ENCODE peak calls at places on chromosomes 13 and 19, in nine cellular contexts. U is tibial nerve, H is Peyer's patch, S is H1, F is esophagus squamous epithelium, R is sigmoid colon, B is right atrium auricular region, G is IMR-90, J is heart right ventricle. E is an unnamed sample. For H3K36me3, the result is how much of the 10 kb centered on the place peaks cover.

GRCh38 chr19:737591-738093 is 13.3 kb upstream of the MISP start:
- DNase-seq in U (no peak), H (peak), S (peak), F (no peak), R (peak), B (no peak), G (peak), J (peak), E (peak)

GRCh38 chr19:51136891-51137551 is 5.1 kb upstream of the SIGLEC7 start:
- DNase-seq in U (no peak), H (no peak), S (no peak), F (no peak), R (peak), B (no peak), G (no peak), J (no peak), E (no peak)

GRCh38 chr13:81017525-81018152 is 676.7 kb upstream of the SPRY2 start:
- DNase-seq in U (no peak), H (no peak), S (no peak), F (no peak), R (no peak), B (no peak), G (peak), J (no peak), E (no peak)

GRCh38 chr19:45745606-45746005 is 12.4 kb downstream of the MEIOSIN start:
- DNase-seq in U (no peak), H (no peak), S (no peak), F (no peak), R (no peak), B (no peak), G (no peak), J (no peak), E (no peak)

GRCh38 chr13:47859129-47859528 is 141.9 kb downstream of the SUCLA2 start:
- DNase-seq in U (no peak), H (no peak), S (no peak), F (no peak), R (no peak), B (no peak), G (no peak), J (no peak), E (no peak)

GRCh38 chr13:29993716-29994488 is 143.5 kb upstream of the UBL3 start:
- DNase-seq in U (no peak), H (no peak), S (no peak), F (no peak), R (no peak), B (no peak), G (peak), J (no peak), E (no peak)

GRCh38 chr13:80465321-80465720 is 124.4 kb upstream of the SPRY2 start:
- DNase-seq in U (no peak), H (no peak), S (no peak), F (no peak), R (no peak), B (no peak), G (no peak), J (no peak), E (no peak)

GRCh38 chr19:45171211-45171623 is 6.8 kb downstream of the TRAPPC6A start:
- DNase-seq in U (no peak), H (no peak), S (no peak), F (no peak), R (no peak), B (no peak), G (no peak), J (no peak), E (no peak)

GRCh38 chr13:45138282-45138681 is 18.0 kb downstream of the GTF2F2 start:
- DNase-seq in U (no peak), H (no peak), S (no peak), F (no peak), R (no peak), B (no peak), G (no peak), J (no peak), E (no peak)

GRCh38 chr19:42335374-42335936 is 10.0 kb downstream of the MEGF8 start:
- DNase-seq in U (no peak), H (no peak), S (no peak), F (no peak), R (no peak), B (no peak), G (no peak), J (no peak), E (no peak)

DNA sequence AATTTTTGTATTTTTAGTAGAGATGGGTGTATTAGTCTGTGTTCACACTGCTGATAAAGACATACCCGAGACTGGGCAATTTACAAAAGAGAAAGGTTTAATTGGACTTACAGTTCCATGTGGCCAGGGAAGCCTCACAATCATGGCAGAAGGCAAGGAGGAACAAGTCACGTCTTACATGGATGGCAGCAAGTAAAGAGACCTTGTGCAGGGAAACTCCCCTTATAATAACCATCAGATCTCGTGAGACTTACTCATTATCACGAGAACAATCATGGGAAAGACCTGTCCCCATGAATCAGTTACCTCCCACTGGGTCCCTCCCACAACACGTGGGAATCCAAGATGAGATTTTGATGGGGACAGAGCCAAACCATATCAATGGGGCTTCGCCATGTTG is 14.6 kb downstream of the ZNF333 start:
- DNase-seq in U (no peak), H (no peak), S (no peak), F (no peak), R (no peak), B (no peak), G (no peak), J (no peak), E (no peak)
- H3K36me3 ChIP-seq in U (under half), H (under half), S (under half), F (under half), R (half or more), B (half or more), G (half or more), J (half or more), E (under half)

GRCh38 chr19:4065430-4066175 is 1.1 kb downstream of the ZBTB7A start:
- DNase-seq in U (peak), H (peak), S (peak), F (peak), R (peak), B (peak), G (peak), J (peak), E (peak)

GRCh38 chr19:4063369-4064072 is 3.2 kb downstream of the ZBTB7A start:
- DNase-seq in U (no peak), H (peak), S (no peak), F (no peak), R (no peak), B (no peak), G (no peak), J (no peak), E (no peak)

GRCh38 chr19:4064551-4065260 is 2.0 kb downstream of the ZBTB7A start:
- DNase-seq in U (no peak), H (peak), S (no peak), F (no peak), R (peak), B (no peak), G (no peak), J (peak), E (no peak)

GRCh38 chr19:4062576-4063368 is 3.9 kb downstream of the ZBTB7A start:
- DNase-seq in U (no peak), H (no peak), S (no peak), F (no peak), R (no peak), B (no peak), G (no peak), J (no peak), E (no peak)

DNA sequence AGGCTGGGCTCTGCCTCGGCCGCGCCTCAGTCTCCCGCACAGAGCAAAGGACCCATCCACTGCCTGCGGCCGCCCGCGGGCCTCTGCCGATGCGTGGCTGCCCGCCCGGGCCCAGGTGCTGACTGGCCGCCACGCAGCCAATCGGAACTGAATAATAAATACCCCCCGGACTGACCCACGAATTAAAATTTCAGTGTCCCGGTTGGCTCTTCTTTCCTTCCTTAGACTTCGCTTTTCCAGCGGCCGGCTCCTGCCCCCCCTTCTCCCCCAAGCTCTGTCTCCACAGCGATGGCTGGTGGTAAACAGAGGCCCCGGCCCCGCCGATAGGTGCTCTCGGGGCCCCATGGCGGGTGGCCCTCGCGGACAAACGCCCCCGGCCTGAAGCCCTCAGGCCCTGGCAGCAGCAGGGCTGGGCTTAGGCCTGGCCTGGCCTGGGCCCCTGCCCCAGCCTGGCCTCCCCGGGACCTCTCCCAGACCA is 2.6 kb downstream of the ZBTB7A start:
- DNase-seq in U (no peak), H (no peak), S (no peak), F (no peak), R (peak), B (no peak), G (peak), J (peak), E (no peak)
- H3K27ac ChIP-seq in U (peak), H (peak), S (no peak), F (peak), R (peak), B (peak), G (peak), J (peak), E (peak)

GRCh38 chr13:105144020-105144419 is 1391.4 kb downstream of the EFNB2 start:
- DNase-seq in U (no peak), H (no peak), S (no peak), F (no peak), R (no peak), B (no peak), G (no peak), J (no peak), E (no peak)

GRCh38 chr13:105139048-105139379 is 1396.4 kb downstream of the EFNB2 start:
- DNase-seq in U (no peak), H (no peak), S (no peak), F (no peak), R (no peak), B (no peak), G (no peak), J (no peak), E (no peak)

GRCh38 chr13:105142556-105142955 is 1392.9 kb downstream of the EFNB2 start:
- DNase-seq in U (no peak), H (no peak), S (no peak), F (no peak), R (no peak), B (no peak), G (no peak), J (no peak), E (no peak)

GRCh38 chr13:105135852-105136251 is 1399.6 kb downstream of the EFNB2 start:
- DNase-seq in U (no peak), H (no peak), S (no peak), F (no peak), R (no peak), B (no peak), G (no peak), J (no peak), E (no peak)

GRCh38 chr13:105139380-105140285 is 1395.8 kb downstream of the EFNB2 start:
- DNase-seq in U (no peak), H (peak), S (no peak), F (peak), R (peak), B (peak), G (peak), J (peak), E (peak)
- H3K4me3 ChIP-seq in U (no peak), H (peak), S (no peak), F (peak), R (peak), B (no peak), G (peak), J (peak), E (peak)

GRCh38 chr13:69199664-69200063 is 908.0 kb upstream of the ATXN8OS start:
- DNase-seq in U (no peak), H (no peak), S (no peak), F (no peak), R (no peak), B (no peak), G (no peak), J (no peak), E (no peak)

GRCh38 chr13:69198706-69199105 is 908.9 kb upstream of the ATXN8OS start:
- DNase-seq in U (no peak), H (no peak), S (no peak), F (no peak), R (no peak), B (no peak), G (no peak), J (no peak), E (no peak)

DNA sequence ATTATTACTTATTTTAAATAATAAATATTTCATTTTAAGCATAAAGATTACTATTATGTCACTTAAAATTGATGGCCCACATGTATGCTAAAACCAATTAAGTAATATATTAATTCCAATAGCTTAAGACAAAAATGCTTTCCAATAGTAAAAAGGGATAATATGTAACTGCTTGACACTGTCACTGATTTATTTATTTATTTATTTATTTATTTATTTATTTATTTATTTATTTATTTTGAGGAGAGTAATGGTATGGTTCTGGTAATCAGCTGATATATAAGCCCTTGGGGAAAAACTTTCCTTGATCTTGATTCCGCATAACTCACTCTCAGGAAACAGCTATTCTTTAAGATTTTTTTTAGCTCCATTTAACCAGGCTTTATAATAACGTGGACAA is 903.0 kb upstream of the ATXN8OS start:
- DNase-seq in U (no peak), H (no peak), S (no peak), F (no peak), R (no peak), B (no peak), G (no peak), J (no peak), E (no peak)
- H3K36me3 ChIP-seq in U (under half), H (under half), S (under half), F (under half), R (under half), B (under half), G (under half), J (under half), E (under half)

GRCh38 chr13:100837611-100838010 is 163.0 kb upstream of the TMTC4 start:
- DNase-seq in U (no peak), H (no peak), S (no peak), F (no peak), R (no peak), B (no peak), G (no peak), J (no peak), E (no peak)

GRCh38 chr13:100833427-100833826 is 158.8 kb upstream of the TMTC4 start:
- DNase-seq in U (no peak), H (no peak), S (no peak), F (no peak), R (no peak), B (no peak), G (no peak), J (no peak), E (no peak)

GRCh38 chr13:100835695-100836094 is 161.1 kb upstream of the TMTC4 start:
- DNase-seq in U (no peak), H (no peak), S (no peak), F (no peak), R (no peak), B (no peak), G (no peak), J (no peak), E (no peak)

GRCh38 chr13:100842136-100842535 is 167.5 kb upstream of the TMTC4 start:
- DNase-seq in U (no peak), H (no peak), S (no peak), F (no peak), R (no peak), B (no peak), G (no peak), J (no peak), E (no peak)

DNA sequence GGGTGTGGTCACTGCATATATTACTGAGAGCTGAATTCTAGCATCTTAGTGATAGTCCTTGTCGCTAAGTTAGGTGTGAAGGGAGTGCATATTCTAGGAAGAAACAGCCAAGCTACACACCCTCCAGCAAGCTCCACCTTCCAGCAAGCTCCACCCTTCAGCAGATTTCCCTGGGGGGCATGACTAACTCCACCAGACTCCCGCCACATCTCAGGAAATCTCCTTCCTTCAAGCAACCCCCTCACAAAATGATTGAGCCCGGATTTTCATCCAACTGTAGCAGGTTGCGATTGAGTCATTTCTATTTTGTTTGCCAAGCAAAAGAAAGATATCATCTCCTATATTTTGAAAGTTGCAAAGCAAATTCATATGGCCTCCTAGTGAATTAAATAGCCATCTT is 162.1 kb upstream of the TMTC4 start:
- DNase-seq in U (no peak), H (no peak), S (no peak), F (no peak), R (no peak), B (no peak), G (no peak), J (no peak), E (no peak)
- H3K27ac ChIP-seq in U (no peak), H (no peak), S (no peak), F (no peak), R (no peak), B (no peak), G (no peak), J (no peak), E (no peak)

GRCh38 chr19:7159105-7159933 is 89.8 kb downstream of the ZNF557 start:
- DNase-seq in U (no peak), H (no peak), S (no peak), F (no peak), R (peak), B (peak), G (peak), J (peak), E (no peak)
- H3K4me3 ChIP-seq in U (no peak), H (no peak), S (no peak), F (no peak), R (no peak), B (no peak), G (no peak), J (no peak), E (no peak)

DNA sequence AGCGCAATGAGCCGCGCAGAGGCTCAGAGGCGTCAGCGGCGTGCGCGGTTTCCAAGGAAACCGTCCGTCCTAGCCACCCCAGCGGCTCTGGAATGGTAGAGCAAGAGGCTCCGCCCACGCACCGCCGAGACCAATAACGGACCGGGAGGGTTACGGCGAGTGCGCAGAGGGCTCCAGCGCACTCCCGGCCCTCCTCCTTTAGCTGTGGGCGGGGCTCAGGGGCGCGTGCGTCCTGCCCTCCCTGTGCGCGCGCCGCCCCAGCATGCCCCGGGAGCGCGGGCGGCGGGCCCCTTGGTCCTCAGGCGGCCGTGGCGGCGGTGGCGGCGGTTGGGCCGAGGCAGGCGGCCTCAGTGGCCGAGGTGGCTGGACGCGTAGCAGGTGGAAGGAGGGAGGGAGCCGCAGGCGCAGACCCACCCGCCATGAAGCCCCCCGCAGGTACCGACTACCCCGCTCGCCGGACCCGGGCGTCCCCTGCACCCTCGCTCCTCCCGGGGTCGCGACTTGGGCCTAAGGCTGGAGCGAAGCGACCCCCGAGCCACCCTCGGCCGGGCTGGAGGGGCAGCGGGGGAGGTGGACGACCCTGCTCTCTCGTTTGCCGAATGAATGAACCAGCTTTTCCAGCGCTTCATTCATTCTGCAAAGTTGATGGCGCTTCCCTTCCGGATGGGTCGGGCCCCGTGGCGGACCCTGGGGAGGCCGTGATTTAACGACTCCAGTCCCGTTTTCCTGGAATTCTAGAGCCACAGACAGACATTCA is at the start of gene THOP1:
- DNase-seq in U (peak), H (peak), S (peak), F (peak), R (peak), B (peak), G (peak), J (peak), E (peak)
- H3K36me3 ChIP-seq in U (under half), H (under half), S (under half), F (under half), R (under half), B (under half), G (under half), J (under half), E (under half)